ENCODE peak calls at places on chromosomes 7 and 10, in eight cellular contexts. W, C, H, V, S, B, T and R are unnamed samples.

GRCh38 chr7:55277916-55278315 is 87.2 kb upstream of the LANCL2 start:
- DNase-seq in W (no peak), C (no peak), H (no peak), V (no peak), S (no peak), B (no peak), T (no peak), R (no peak)

GRCh38 chr10:78491812-78492211 is 458.1 kb downstream of the RPS24 start:
- DNase-seq in W (no peak), C (no peak), H (no peak), V (no peak), S (peak; percentile 19), B (no peak), T (no peak), R (no peak)

GRCh38 chr7:148699772-148700629 is 1.3 kb downstream of the CUL1 start:
- DNase-seq in W (no peak), C (peak; percentile 48), H (no peak), V (no peak), S (no peak), B (peak; percentile 61), T (no peak), R (no peak)

GRCh38 chr7:51121036-51121780 is 195.4 kb downstream of the COBL start:
- DNase-seq in W (no peak), C (no peak), H (no peak), V (no peak), S (no peak), B (no peak), T (no peak), R (no peak)

GRCh38 chr10:116270691-116271592 is 2.1 kb downstream of the GFRA1 start:
- DNase-seq in W (no peak), C (no peak), H (no peak), V (no peak), S (no peak), B (no peak), T (peak; percentile 60), R (no peak)

GRCh38 chr10:14884082-14884481 is 5.4 kb downstream of the SUV39H2 start:
- DNase-seq in W (no peak), C (no peak), H (no peak), V (no peak), S (no peak), B (no peak), T (no peak), R (no peak)

GRCh38 chr7:87171282-87171934 is 19.2 kb downstream of the DMTF1 start:
- DNase-seq in W (no peak), C (no peak), H (no peak), V (no peak), S (no peak), B (no peak), T (no peak), R (no peak)

GRCh38 chr7:144391823-144392255 is 11.7 kb downstream of the NOBOX start:
- DNase-seq in W (peak; percentile 24), C (peak; percentile 27), H (no peak), V (peak; percentile 18), S (peak; percentile 29), B (peak; percentile 79), T (no peak), R (peak; percentile 46)

GRCh38 chr10:123642293-123642692 is 23.9 kb upstream of the GPR26 start:
- DNase-seq in W (no peak), C (no peak), H (no peak), V (no peak), S (no peak), B (no peak), T (no peak), R (no peak)

GRCh38 chr7:98617051-98617959 is at the start of gene NPTX2:
- DNase-seq in W (peak; percentile 23), C (no peak), H (no peak), V (peak; percentile 69), S (no peak), B (peak; percentile 53), T (peak; percentile 53), R (no peak)

GRCh38 chr10:46040004-46040403 is 6.1 kb downstream of the MSMB start:
- DNase-seq in W (no peak), C (no peak), H (no peak), V (no peak), S (no peak), B (no peak), T (no peak), R (no peak)

GRCh38 chr10:71547290-71547689 is 150.6 kb downstream of the CDH23 start:
- DNase-seq in W (no peak), C (no peak), H (no peak), V (no peak), S (no peak), B (no peak), T (no peak), R (no peak)

GRCh38 chr7:148698397-148699023 is at the start of gene CUL1:
- DNase-seq in W (peak; percentile 89), C (peak; percentile 46), H (peak; percentile 62), V (peak; percentile 87), S (no peak), B (peak; percentile 85), T (peak; percentile 91), R (no peak)

GRCh38 chr7:45699726-45700390 is 125.7 kb downstream of the ADCY1 start:
- DNase-seq in W (no peak), C (no peak), H (no peak), V (peak; percentile 1), S (no peak), B (no peak), T (no peak), R (no peak)

GRCh38 chr10:112083526-112083925 is 100.0 kb downstream of the GPAM start:
- DNase-seq in W (no peak), C (no peak), H (no peak), V (no peak), S (no peak), B (no peak), T (no peak), R (no peak)

GRCh38 chr7:5541087-5541992 is 117.7 kb upstream of the TNRC18 start:
- DNase-seq in W (no peak), C (no peak), H (no peak), V (no peak), S (no peak), B (no peak), T (no peak), R (no peak)

GRCh38 chr7:33640732-33641131 is 264.6 kb upstream of the BMPER start:
- DNase-seq in W (no peak), C (no peak), H (no peak), V (no peak), S (no peak), B (no peak), T (no peak), R (no peak)

GRCh38 chr10:44389150-44389549 is 4.3 kb upstream of the CXCL12 start:
- DNase-seq in W (peak; percentile 72), C (no peak), H (no peak), V (no peak), S (no peak), B (no peak), T (peak; percentile 61), R (no peak)

DNA sequence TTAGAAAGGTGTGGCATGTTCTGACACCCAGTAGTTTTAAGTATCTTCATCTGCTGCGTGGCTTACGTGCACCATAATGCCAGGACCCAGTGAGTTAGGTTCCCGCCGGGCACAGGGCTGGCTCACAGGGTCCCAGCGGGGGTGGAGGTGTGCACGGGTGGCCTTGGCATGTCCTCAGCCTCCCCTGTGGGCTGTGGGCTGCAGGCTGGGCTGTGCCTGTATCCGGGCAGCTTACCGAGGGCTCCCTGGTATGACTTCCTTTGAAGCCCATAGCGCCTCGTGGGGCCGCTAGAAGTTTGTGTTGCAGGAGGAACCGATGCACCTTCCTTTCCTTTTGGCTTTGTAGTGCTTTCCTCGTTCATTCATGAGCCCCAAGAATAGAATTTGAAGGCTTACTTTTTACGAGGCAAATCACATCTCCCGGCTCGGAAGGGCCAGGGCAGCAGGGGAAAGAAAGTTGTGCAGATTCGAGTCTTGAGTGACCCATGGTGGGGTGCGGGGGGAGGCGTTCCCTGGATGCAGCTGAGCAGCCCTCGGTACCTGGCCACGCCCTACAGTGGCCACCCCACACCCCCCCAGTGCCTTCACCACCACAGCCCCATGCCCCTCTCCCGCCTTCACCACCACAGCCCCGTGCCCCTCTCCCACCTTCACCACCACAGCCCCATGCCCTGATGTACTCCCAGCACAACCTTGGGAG is 113.2 kb downstream of the WDR37 start:
- DNase-seq in W (no peak), C (no peak), H (no peak), V (no peak), S (no peak), B (no peak), T (no peak), R (no peak)
- H3K4me3 ChIP-seq in W (no peak overlapping the region), C (no peak overlapping the region), H (no peak overlapping the region), V (no peak overlapping the region), S (no peak overlapping the region), B (no peak overlapping the region), T (no peak overlapping the region), R (no peak overlapping the region)

DNA sequence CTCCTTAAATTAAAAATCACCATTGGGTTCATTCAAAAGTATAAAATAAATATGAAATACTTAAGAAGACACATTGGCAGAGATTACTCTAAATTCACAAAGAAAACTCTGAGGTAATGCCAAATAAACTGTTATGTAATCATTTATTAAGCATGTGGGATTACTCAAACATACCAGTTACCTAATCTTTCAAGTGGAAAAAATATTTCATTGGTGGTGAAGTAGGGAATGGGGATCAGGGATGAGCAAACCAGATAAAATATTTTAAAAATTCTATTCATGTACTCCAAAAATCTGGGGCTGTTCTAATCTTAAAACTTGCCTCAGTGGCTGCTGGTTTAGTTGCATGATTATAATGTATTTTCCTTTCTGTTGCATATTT is 19.4 kb downstream of the LMOD2 start:
- DNase-seq in W (no peak), C (peak; percentile 61), H (no peak), V (no peak), S (no peak), B (peak; percentile 64), T (no peak), R (no peak)
- H3K4me3 ChIP-seq in W (no peak overlapping the region), C (no peak overlapping the region), H (no peak overlapping the region), V (no peak overlapping the region), S (no peak overlapping the region), B (no peak overlapping the region), T (no peak overlapping the region), R (no peak overlapping the region)

GRCh38 chr7:10940748-10941358 is 32.8 kb upstream of the PHF14 start:
- DNase-seq in W (no peak), C (no peak), H (no peak), V (no peak), S (no peak), B (no peak), T (no peak), R (no peak)
- H3K4me3 ChIP-seq in W (peak overlapping the region; percentile 79), C (peak overlapping the region; percentile 98), H (peak overlapping the region; percentile 93), V (peak overlapping the region; percentile 77), S (peak overlapping the region; percentile 79), B (peak overlapping the region; percentile 32), T (peak overlapping the region; percentile 84), R (peak overlapping the region; percentile 97)

GRCh38 chr10:33487014-33487776 is 152.7 kb upstream of the NRP1 start:
- DNase-seq in W (no peak), C (no peak), H (no peak), V (no peak), S (no peak), B (peak; percentile 31), T (no peak), R (no peak)
- H3K4me3 ChIP-seq in W (no peak overlapping the region), C (no peak overlapping the region), H (peak overlapping the region; percentile 51), V (no peak overlapping the region), S (no peak overlapping the region), B (no peak overlapping the region), T (peak overlapping the region; percentile 13), R (no peak overlapping the region)